ENCODE peak calls at places on chromosomes 6 and 20, in five cellular contexts. P, V, D, Y and Q are unnamed samples.

GRCh38 chr6:30926644-30927043 is 5.3 kb downstream of the SFTA2 start:
- DNase-seq in P (peak; percentile 42), V (peak; percentile 76), D (no peak), Y (no peak), Q (no peak)

GRCh38 chr20:23255658-23256385 is 94.8 kb upstream of the NXT1 start:
- DNase-seq in P (no peak), V (no peak), D (no peak), Y (no peak), Q (no peak)

GRCh38 chr6:81761197-81761596 is 8.7 kb upstream of the TENT5A start:
- DNase-seq in P (no peak), V (no peak), D (no peak), Y (no peak), Q (no peak)

GRCh38 chr6:126373344-126373743 is 33.4 kb downstream of the CENPW start:
- DNase-seq in P (no peak), V (no peak), D (no peak), Y (no peak), Q (no peak)

GRCh38 chr6:1346556-1347186 is 34.8 kb downstream of the FOXQ1 start:
- DNase-seq in P (no peak), V (no peak), D (no peak), Y (no peak), Q (no peak)

GRCh38 chr6:118387921-118388701 is 160.0 kb upstream of the PLN start:
- DNase-seq in P (no peak), V (no peak), D (no peak), Y (no peak), Q (no peak)

GRCh38 chr6:1856381-1856780 is 246.7 kb downstream of the FOXC1 start:
- DNase-seq in P (peak; percentile 71), V (peak; percentile 70), D (peak; percentile 45), Y (no peak), Q (no peak)

GRCh38 chr20:10648651-10649050 is 25.1 kb downstream of the JAG1 start:
- DNase-seq in P (peak; percentile 1), V (no peak), D (no peak), Y (no peak), Q (no peak)

GRCh38 chr20:38242848-38243449 is 17.6 kb downstream of the KIAA1755 start:
- DNase-seq in P (no peak), V (no peak), D (no peak), Y (no peak), Q (peak; percentile 72)

GRCh38 chr6:107330190-107330589 is 129.2 kb downstream of the PDSS2 start:
- DNase-seq in P (no peak), V (no peak), D (no peak), Y (no peak), Q (no peak)

GRCh38 chr20:20593447-20594170 is 118.8 kb downstream of the RALGAPA2 start:
- DNase-seq in P (no peak), V (no peak), D (peak; percentile 13), Y (peak; percentile 30), Q (peak; percentile 44)

GRCh38 chr6:68468244-68468884 is 166.7 kb upstream of the ADGRB3 start:
- DNase-seq in P (no peak), V (no peak), D (no peak), Y (no peak), Q (peak; percentile 3)

GRCh38 chr20:46954490-46955038 is 59.9 kb downstream of the EYA2 start:
- DNase-seq in P (no peak), V (no peak), D (no peak), Y (no peak), Q (no peak)

GRCh38 chr20:64040231-64041039 is 4.5 kb downstream of the C20orf204 start:
- DNase-seq in P (no peak), V (no peak), D (no peak), Y (no peak), Q (no peak)

GRCh38 chr20:48819813-48820648 is 7.8 kb downstream of the PREX1 start:
- DNase-seq in P (no peak), V (no peak), D (no peak), Y (no peak), Q (no peak)

GRCh38 chr6:123507582-123507981 is 129.2 kb downstream of the TRDN start:
- DNase-seq in P (no peak), V (no peak), D (no peak), Y (no peak), Q (no peak)

GRCh38 chr6:125507987-125508655 is 206.4 kb upstream of the HDDC2 start:
- DNase-seq in P (peak; percentile 12), V (no peak), D (no peak), Y (no peak), Q (no peak)

GRCh38 chr6:33820243-33820642 is 16.4 kb upstream of the MLN start:
- DNase-seq in P (no peak), V (no peak), D (no peak), Y (no peak), Q (no peak)

GRCh38 chr6:88480822-88481221 is 314.7 kb upstream of the CNR1 start:
- DNase-seq in P (no peak), V (no peak), D (no peak), Y (no peak), Q (no peak)

DNA sequence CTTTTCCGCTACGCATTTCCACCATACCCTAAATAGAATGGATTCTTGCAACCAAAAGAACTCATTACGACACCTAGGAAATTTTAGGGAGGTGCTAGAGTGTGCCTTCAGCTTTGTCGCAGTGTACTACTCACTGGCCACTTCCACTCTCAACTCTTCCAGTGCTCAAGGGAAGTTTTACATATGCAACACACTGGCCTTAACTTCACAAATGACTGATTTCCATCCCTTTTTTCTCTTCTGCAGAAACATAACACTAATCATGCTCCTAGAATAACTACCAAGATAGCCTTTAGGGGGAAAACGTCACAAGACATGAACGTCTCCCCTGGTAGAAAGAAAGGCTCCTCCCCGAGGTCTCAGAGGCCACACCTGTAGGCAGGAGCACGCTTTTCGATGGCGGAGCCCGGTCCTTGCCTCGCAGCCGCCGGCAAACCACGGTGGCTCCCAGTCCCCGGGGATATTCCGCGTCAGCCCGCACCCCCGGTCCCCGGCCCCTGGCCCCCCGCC is 584 bp downstream of the LYRM4 start:
- DNase-seq in P (peak; percentile 72), V (peak; percentile 84), D (peak; percentile 46), Y (no peak), Q (peak; percentile 83)
- TF ChIP-seq POLR2A in P (no peak), V (no peak), D (no peak), Y (no peak), Q (peak; percentile 5)

GRCh38 chr6:151452750-151453427 is 963 bp upstream of the RMND1 start:
- DNase-seq in P (peak; percentile 33), V (peak; percentile 54), D (peak; percentile 11), Y (peak; percentile 50), Q (no peak)

GRCh38 chr6:151448623-151449022 is 3.3 kb downstream of the RMND1 start:
- DNase-seq in P (no peak), V (no peak), D (no peak), Y (no peak), Q (no peak)

GRCh38 chr6:151447237-151447636 is 4.7 kb downstream of the RMND1 start:
- DNase-seq in P (no peak), V (no peak), D (no peak), Y (no peak), Q (no peak)

GRCh38 chr6:151451417-151451949 is 443 bp downstream of the RMND1 start:
- DNase-seq in P (no peak), V (no peak), D (no peak), Y (no peak), Q (no peak)

DNA sequence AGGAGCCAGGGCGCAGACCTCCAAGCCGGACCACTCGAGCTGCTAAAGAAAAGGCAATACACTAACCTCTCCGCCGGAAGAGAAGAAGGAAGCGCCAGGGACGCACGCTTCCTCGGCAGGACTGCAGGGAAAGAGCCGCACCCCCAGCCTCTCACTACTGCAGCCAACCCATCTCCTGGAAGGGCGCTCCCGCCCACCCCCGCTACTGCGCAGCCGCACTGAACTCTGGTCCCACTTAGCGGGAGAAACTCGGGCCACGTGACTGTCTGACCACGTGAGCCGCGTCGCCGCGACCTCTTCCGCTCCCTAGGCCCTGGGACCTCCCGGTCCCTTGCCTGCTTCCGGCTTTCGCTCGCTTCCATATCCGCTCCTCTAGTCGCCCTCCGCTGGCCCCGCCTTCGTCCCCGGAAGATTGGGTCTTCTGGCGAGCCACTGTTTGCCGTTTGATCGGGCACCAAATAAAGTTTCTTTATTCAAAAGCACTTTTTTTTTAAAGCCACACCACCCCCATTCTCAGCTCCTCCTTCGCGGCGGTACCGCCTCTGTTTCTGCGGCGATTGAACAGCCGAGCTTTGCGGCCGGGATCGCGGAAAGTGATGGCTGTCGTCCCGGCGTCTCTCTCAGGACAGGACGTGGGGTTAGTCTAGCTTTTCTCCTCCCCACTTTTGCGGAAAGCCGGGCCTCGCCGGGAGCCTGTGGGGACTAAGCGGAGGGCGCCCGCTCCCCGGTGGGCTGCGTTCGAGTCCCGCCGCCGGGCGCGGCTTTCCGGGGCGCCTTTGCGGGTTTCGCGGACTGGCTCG is at the start of gene RMND1:
- DNase-seq in P (peak; percentile 100), V (peak; percentile 100), D (peak; percentile 100), Y (peak; percentile 99), Q (peak; percentile 100)
- TF ChIP-seq POLR2A in P (peak; percentile 70), V (peak; percentile 64), D (peak; percentile 68), Y (peak; percentile 59), Q (peak; percentile 80)

DNA sequence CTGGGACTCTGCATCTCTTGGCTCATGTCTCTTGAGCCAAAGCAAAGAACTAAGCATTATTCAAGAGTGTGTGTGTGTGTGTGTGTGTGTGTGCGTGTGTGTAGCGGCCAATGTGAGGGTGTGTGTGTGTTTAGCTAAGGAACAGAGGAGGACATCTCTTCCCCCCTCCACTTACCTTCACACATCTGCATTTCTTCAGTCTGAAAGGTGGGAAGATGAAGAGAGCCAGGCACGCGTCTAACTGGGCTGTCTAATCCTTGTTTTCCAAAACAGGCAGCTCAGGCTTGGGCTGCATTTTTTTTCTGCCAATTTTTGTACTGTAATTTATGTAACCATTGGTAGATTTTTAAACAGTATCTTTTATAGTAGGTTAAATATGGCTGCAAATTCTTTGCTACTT is 59.5 kb downstream of the NDUFAF5 start:
- DNase-seq in P (no peak), V (no peak), D (no peak), Y (no peak), Q (no peak)
- TF ChIP-seq POLR2A in P (no peak), V (no peak), D (no peak), Y (no peak), Q (no peak)

GRCh38 chr6:37819802-37820712 is 530 bp downstream of the ZFAND3 start:
- DNase-seq in P (peak; percentile 42), V (peak; percentile 65), D (peak; percentile 47), Y (peak; percentile 68), Q (peak; percentile 45)

GRCh38 chr6:37816599-37817375 is 2.7 kb upstream of the ZFAND3 start:
- DNase-seq in P (no peak), V (no peak), D (no peak), Y (no peak), Q (no peak)

GRCh38 chr6:37820713-37821069 is 1.2 kb downstream of the ZFAND3 start:
- DNase-seq in P (no peak), V (no peak), D (no peak), Y (no peak), Q (peak; percentile 62)

GRCh38 chr6:37819177-37819801 is at the start of gene ZFAND3:
- DNase-seq in P (peak; percentile 97), V (peak; percentile 97), D (peak; percentile 94), Y (peak; percentile 98), Q (peak; percentile 97)

DNA sequence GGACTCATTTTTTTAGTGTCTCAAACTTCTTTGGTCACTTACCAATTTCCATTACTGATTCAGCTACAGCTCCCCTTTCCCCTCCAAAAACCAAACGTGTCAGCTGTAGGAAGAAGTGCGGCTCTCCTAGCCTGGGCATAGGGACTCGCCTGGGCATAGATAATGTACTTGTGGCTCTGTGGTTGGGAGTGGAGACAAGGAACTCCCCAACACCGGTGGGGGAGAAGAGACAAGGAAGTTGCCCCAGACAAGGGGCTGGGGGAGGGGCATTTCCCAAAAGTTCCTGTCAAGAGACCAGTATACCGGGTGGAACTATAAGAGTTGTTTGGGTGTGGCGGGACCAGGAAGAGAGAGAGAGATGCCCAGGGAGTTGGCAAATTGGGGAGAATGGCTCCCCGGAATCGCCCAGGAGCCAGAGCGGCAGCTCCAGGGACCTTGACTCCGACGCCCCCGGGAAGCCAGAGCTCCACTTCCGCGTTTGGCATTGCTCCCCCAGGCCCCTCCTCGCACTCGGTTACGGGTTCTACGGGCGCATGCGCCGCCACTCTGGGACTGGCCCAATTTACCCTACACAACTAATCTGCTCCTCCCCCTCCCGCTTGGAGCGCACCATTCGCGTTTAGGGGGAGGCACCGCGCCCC is 871 bp upstream of the ZFAND3 start:
- DNase-seq in P (peak; percentile 97), V (peak; percentile 99), D (peak; percentile 95), Y (peak; percentile 97), Q (peak; percentile 97)
- TF ChIP-seq POLR2A in P (peak; percentile 96), V (peak; percentile 98), D (peak; percentile 69), Y (peak; percentile 77), Q (peak; percentile 97)